ENCODE peak calls at places on chromosomes 1 and 21, in four cellular contexts. V, H, X and T are unnamed samples.

GRCh38 chr1:206145771-206146290 is 28.6 kb upstream of the AVPR1B start:
- DNase-seq in V (no peak), H (no peak), X (no peak), T (no peak)

GRCh38 chr1:44240802-44241671 is 27.8 kb downstream of the DMAP1 start:
- DNase-seq in X (no peak), V (no peak), H (no peak), T (no peak)

GRCh38 chr21:33578959-33579542 is 9.4 kb downstream of the DONSON start:
- DNase-seq in H (no peak), X (no peak), V (no peak), T (no peak)

GRCh38 chr21:34609244-34609950 is 5.5 kb downstream of the RCAN1 start:
- DNase-seq in H (no peak), V (no peak), X (no peak), T (no peak)

GRCh38 chr1:104028670-104029069 is 279.0 kb downstream of the AMY1C start:
- DNase-seq in V (no peak), X (no peak), H (no peak), T (no peak)

GRCh38 chr1:206717237-206717989 is 32.7 kb downstream of the MAPKAPK2 start:
- DNase-seq in H (no peak), X (no peak), V (no peak), T (no peak)

GRCh38 chr21:18902641-18903040 is 499.1 kb upstream of the TMPRSS15 start:
- DNase-seq in V (no peak), H (no peak), X (no peak), T (no peak)

GRCh38 chr21:39182484-39183271 is 573 bp downstream of the PSMG1 start:
- DNase-seq in X (no peak), V (peak), H (no peak), T (peak)

GRCh38 chr1:201346337-201346939 is 31.0 kb downstream of the TNNT2 start:
- DNase-seq in H (no peak), V (peak), X (no peak), T (peak)

GRCh38 chr1:89927037-89927436 is 67.9 kb upstream of the ZNF326 start:
- DNase-seq in X (no peak), V (no peak), H (no peak), T (no peak)

GRCh38 chr1:91712981-91713841 is 172.7 kb downstream of the TGFBR3 start:
- DNase-seq in X (peak), V (no peak), H (peak), T (peak)

GRCh38 chr1:40477680-40478057 is 579 bp downstream of the ZFP69 start:
- DNase-seq in H (no peak), V (no peak), X (peak), T (peak)

GRCh38 chr1:10511494-10511885 is 36.7 kb downstream of the PEX14 start:
- DNase-seq in V (no peak), X (no peak), H (no peak), T (no peak)

GRCh38 chr1:3292051-3292722 is 162.3 kb upstream of the ARHGEF16 start:
- DNase-seq in V (no peak), H (no peak), X (no peak), T (no peak)

GRCh38 chr1:172851871-172852270 is 193.0 kb downstream of the FASLG start:
- DNase-seq in X (no peak), V (no peak), H (no peak), T (no peak)

GRCh38 chr21:29096619-29097018 is 23.2 kb upstream of the CCT8 start:
- DNase-seq in V (no peak), H (no peak), X (no peak), T (no peak)

GRCh38 chr1:45437323-45437722 is 53.6 kb downstream of the TESK2 start:
- DNase-seq in H (no peak), V (no peak), X (no peak), T (no peak)

GRCh38 chr1:112707217-112708001 is 482 bp upstream of the RHOC start:
- DNase-seq in X (peak), V (peak), H (peak), T (peak)

GRCh38 chr1:6082430-6082971 is 36.8 kb downstream of the KCNAB2 start:
- DNase-seq in V (no peak), H (no peak), X (no peak), T (peak)

GRCh38 chr1:6077919-6078318 is 32.2 kb downstream of the KCNAB2 start:
- DNase-seq in V (no peak), X (no peak), H (no peak), T (no peak)

GRCh38 chr1:6081901-6082300 is 36.2 kb downstream of the KCNAB2 start:
- DNase-seq in H (no peak), V (no peak), X (no peak), T (no peak)

GRCh38 chr1:6083385-6083784 is 37.7 kb downstream of the KCNAB2 start:
- DNase-seq in V (no peak), X (no peak), H (no peak), T (no peak)

DNA sequence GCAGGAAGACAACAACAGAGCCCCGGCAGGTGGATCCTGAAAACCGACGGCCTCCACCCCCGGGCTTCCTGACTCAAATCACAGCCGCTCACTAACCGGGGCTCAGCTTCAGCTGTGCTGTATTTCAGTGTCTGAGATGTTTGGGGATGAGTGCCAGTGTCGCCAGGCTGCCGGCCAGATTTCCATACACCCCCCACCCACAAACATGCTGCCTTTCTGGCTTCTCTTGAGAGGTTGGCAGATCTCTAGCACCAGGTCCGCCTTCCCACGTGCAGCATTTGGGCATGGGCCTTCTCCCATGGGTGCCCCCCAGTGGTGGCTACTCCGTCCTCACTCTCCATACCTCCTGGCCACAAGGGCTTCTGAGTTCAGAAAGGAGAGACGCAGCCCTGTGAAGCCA is 34.8 kb downstream of the KCNAB2 start:
- DNase-seq in X (no peak), V (peak), H (no peak), T (no peak)
- TF ChIP-seq CTCF in X (no peak), V (no peak), H (peak), T (no peak)

DNA sequence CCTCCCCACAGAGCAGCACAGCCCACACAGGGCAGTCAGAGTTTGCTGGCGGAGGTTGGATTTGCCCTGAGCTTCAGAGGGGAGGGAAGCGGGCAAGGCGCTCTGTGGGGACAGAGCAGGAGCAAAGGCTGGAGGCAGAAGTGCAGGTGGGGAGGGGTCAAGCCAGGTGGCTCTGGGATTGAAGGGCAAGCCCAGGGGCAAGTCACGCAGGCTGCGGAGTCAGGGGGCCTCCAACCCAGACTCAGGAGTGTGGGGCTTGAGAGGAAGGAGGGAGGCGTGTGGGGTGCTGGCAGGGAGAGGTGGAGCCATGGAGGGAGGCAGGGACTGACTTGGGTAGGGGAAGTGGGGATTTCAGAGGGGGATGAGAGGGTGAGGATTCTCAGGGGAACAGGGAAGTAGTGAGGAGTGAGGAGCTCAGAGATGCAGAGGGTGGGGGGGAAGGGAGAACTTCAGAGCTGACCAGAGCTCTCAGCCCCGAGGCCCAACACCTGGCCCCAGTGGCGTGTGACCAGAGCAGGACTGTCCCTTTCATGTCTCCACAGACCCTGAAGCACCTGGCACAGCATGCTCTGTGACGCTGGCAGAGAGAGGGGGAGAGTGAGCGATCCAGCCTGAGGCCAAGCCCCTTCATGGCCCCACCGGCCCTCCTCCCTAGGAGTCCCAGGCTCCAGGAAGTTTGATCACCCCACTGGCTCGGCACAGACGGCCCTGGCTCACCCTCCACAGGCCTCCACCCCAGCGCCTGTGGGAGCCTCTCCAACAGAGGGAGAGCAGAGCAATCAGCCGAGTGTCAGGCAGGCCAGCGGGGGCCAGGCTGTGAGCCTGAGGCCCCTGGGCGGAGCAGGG is 10.8 kb downstream of the SH3BGRL3 start:
- DNase-seq in V (no peak), H (no peak), X (no peak), T (no peak)
- H3K4me3 ChIP-seq in V (no peak), H (no peak), X (no peak), T (no peak)

GRCh38 chr21:45538381-45539045 is 3.7 kb downstream of the SLC19A1 start:
- DNase-seq in H (peak), X (peak), V (no peak), T (no peak)
- TF ChIP-seq CTCF in H (no peak), X (no peak), V (no peak), T (no peak)

GRCh38 chr1:210311726-210312493 is 16.8 kb upstream of the HHAT start:
- DNase-seq in H (no peak), X (no peak), V (no peak), T (peak)
- H3K4me3 ChIP-seq in H (no peak), X (no peak), V (peak), T (no peak)

GRCh38 chr1:26820784-26821269 is 5.7 kb upstream of the ZDHHC18 start:
- DNase-seq in X (peak), H (peak), V (no peak), T (no peak)
- TF ChIP-seq CTCF in X (no peak), H (peak), V (no peak), T (peak)